ENCODE peak calls at places on chromosome 19, in five cellular contexts. W, L, E, T and G are unnamed samples. For H3K36me3, the result is how much of the 10 kb centered on the place peaks cover.

GRCh38 chr19:38793671-38794070 is 4.7 kb downstream of the LGALS7B start:
- DNase-seq in W (no peak), L (no peak), E (no peak), T (no peak), G (no peak)

GRCh38 chr19:49413348-49413747 is 9.9 kb downstream of the PTH2 start:
- DNase-seq in W (no peak), L (no peak), E (peak), T (no peak), G (peak)

GRCh38 chr19:41753936-41754529 is 1.3 kb upstream of the CEACAM6 start:
- DNase-seq in W (peak), L (peak), E (peak), T (no peak), G (peak)

GRCh38 chr19:39363909-39364457 is 21.8 kb downstream of the SAMD4B start:
- DNase-seq in W (no peak), L (no peak), E (no peak), T (no peak), G (peak)

GRCh38 chr19:48490980-48491792 is 20.4 kb downstream of the LMTK3 start:
- DNase-seq in W (peak), L (peak), E (peak), T (no peak), G (no peak)

GRCh38 chr19:53409505-53410204 is 14.7 kb downstream of the ZNF765 start:
- DNase-seq in W (no peak), L (no peak), E (no peak), T (no peak), G (no peak)

GRCh38 chr19:3275068-3275582 is 50.7 kb downstream of the CELF5 start:
- DNase-seq in W (no peak), L (peak), E (no peak), T (no peak), G (no peak)

GRCh38 chr19:7815325-7815724 is 14.7 kb upstream of the EVI5L start:
- DNase-seq in W (no peak), L (no peak), E (no peak), T (peak), G (no peak)

GRCh38 chr19:56956503-56957226 is 116.1 kb upstream of the PEG3 start:
- DNase-seq in W (no peak), L (no peak), E (no peak), T (no peak), G (no peak)

GRCh38 chr19:19748249-19748938 is 15.5 kb upstream of the ZNF14 start:
- DNase-seq in W (no peak), L (no peak), E (no peak), T (no peak), G (no peak)

GRCh38 chr19:3494051-3494450 is 6.4 kb downstream of the DOHH start:
- DNase-seq in W (peak), L (peak), E (peak), T (no peak), G (no peak)

GRCh38 chr19:2734589-2735288 is 5.1 kb downstream of the SLC39A3 start:
- DNase-seq in W (no peak), L (no peak), E (no peak), T (no peak), G (no peak)

GRCh38 chr19:7349231-7349591 is 474 bp downstream of the ARHGEF18 start:
- DNase-seq in W (no peak), L (no peak), E (no peak), T (no peak), G (no peak)

GRCh38 chr19:48342841-48343540 is 17.6 kb downstream of the EMP3 start:
- DNase-seq in W (no peak), L (peak), E (no peak), T (no peak), G (peak)

GRCh38 chr19:19280561-19280960 is 7.5 kb upstream of the TM6SF2 start:
- DNase-seq in W (no peak), L (no peak), E (no peak), T (no peak), G (peak)

GRCh38 chr19:33224694-33225457 is 774 bp downstream of the SLC7A10 start:
- DNase-seq in W (no peak), L (no peak), E (no peak), T (no peak), G (no peak)

GRCh38 chr19:2627319-2627829 is 75.1 kb downstream of the GNG7 start:
- DNase-seq in W (no peak), L (no peak), E (no peak), T (no peak), G (peak)

GRCh38 chr19:35143231-35143715 is at the start of gene FXYD7:
- DNase-seq in W (peak), L (no peak), E (peak), T (no peak), G (no peak)

GRCh38 chr19:35143818-35144217 is 763 bp downstream of the FXYD7 start:
- DNase-seq in W (no peak), L (no peak), E (no peak), T (no peak), G (no peak)

GRCh38 chr19:35146746-35147466 is 3.9 kb downstream of the FXYD7 start:
- DNase-seq in W (no peak), L (no peak), E (no peak), T (no peak), G (no peak)

GRCh38 chr19:35144259-35144599 is 1.2 kb downstream of the FXYD7 start:
- DNase-seq in W (no peak), L (no peak), E (no peak), T (no peak), G (no peak)

DNA sequence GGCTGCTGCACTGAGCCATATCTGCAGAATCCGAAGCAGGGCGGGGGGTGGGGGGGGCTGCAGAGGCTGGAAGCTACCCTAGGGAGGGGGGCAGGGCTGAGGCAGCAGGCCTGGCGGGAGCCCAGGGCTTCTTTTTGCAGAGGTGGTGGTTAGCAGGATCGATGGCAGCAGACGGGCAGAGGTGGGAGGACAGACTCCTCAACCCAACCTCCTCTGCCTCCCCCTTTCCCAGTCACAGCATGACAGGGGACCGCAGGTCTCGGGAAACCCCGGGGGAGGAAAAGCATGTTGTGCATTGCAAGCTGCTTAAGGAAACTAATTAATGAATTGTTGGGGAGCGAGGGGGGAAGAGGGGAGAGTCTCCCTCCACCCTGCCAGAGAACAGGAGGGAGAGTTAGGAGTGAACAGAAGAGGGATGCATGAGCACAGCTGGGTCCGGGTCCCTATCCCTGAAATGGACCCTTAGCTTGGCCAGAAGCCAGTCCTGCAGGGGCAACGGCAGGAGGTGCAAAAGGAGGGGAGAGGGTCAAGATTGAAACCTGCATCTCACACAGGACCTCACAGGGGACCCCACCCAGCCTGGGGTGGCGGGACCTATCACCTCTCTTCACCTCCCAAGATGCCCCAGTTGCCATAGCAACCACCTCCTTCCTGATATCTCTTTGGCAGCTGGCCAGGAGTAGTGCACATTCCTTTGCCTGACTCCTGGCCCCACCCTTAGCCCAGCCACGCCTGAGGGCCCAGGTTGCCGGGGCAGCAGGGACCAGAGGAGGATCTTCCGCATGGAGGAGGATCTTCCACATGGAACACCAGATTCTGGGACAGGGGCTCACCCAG is 1.8 kb downstream of the FXYD7 start:
- DNase-seq in W (peak), L (peak), E (no peak), T (no peak), G (no peak)
- H3K36me3 ChIP-seq in W (under half), L (under half), E (under half), T (under half), G (under half)

GRCh38 chr19:17788632-17789031 is 6.3 kb upstream of the B3GNT3 start:
- DNase-seq in W (no peak), L (no peak), E (no peak), T (no peak), G (no peak)

GRCh38 chr19:17779281-17779930 is 15.5 kb upstream of the B3GNT3 start:
- DNase-seq in W (peak), L (peak), E (peak), T (no peak), G (peak)

GRCh38 chr19:17787274-17787913 is 7.5 kb upstream of the B3GNT3 start:
- DNase-seq in W (no peak), L (no peak), E (no peak), T (no peak), G (no peak)

GRCh38 chr19:17780781-17781180 is 14.2 kb upstream of the B3GNT3 start:
- DNase-seq in W (no peak), L (no peak), E (no peak), T (no peak), G (no peak)

GRCh38 chr19:17784201-17785008 is 10.5 kb upstream of the B3GNT3 start:
- DNase-seq in W (peak), L (peak), E (peak), T (no peak), G (peak)
- TF ChIP-seq USF2 in W (no peak), L (no peak), E (no peak), T (no peak), G (no peak)

GRCh38 chr19:44907613-44908012 is 2.0 kb downstream of the APOE start:
- DNase-seq in W (no peak), L (no peak), E (peak), T (no peak), G (no peak)

GRCh38 chr19:44903216-44903601 is 2.4 kb upstream of the APOE start:
- DNase-seq in W (no peak), L (no peak), E (no peak), T (no peak), G (no peak)

GRCh38 chr19:44903602-44904425 is 1.8 kb upstream of the APOE start:
- DNase-seq in W (peak), L (peak), E (peak), T (no peak), G (peak)

GRCh38 chr19:44905437-44906160 is at the start of gene APOE:
- DNase-seq in W (peak), L (peak), E (peak), T (no peak), G (no peak)

DNA sequence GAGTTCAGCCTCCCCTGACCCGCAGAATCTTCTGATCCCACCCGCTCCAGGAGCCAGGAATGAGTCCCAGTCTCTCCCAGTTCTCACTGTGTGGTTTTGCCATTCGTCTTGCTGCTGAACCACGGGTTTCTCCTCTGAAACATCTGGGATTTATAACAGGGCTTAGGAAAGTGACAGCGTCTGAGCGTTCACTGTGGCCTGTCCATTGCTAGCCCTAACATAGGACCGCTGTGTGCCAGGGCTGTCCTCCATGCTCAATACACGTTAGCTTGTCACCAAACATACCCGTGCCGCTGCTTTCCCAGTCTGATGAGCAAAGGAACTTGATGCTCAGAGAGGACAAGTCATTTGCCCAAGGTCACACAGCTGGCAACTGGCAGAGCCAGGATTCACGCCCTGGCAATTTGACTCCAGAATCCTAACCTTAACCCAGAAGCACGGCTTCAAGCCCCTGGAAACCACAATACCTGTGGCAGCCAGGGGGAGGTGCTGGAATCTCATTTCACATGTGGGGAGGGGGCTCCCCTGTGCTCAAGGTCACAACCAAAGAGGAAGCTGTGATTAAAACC is 1.1 kb upstream of the APOE start:
- DNase-seq in W (peak), L (peak), E (peak), T (no peak), G (no peak)
- TF ChIP-seq CTCF in W (peak), L (peak), E (peak), T (no peak), G (no peak)

DNA sequence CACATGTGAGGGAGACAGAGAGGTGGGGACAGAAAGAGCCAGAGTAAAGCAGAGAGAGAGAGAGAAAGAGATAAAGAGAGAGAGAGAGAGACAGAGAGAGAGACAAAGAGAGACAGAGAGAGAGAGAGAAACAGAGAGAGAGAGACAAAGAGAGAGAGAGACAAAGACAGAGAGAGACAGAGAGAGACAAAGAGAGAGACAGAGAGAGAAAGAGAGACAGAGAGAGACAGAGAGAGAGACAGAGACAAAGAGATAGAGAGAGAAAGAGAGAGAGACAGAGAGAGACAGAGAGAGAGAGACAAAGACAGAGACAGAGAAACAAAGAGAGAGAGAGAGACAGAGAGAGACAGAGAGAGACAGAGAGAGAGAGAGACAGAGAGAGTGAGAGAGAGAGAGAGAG is 4.2 kb upstream of the TTYH1 start:
- DNase-seq in W (no peak), L (no peak), E (no peak), T (no peak), G (no peak)
- H3K36me3 ChIP-seq in W (under half), L (under half), E (under half), T (under half), G (under half)

GRCh38 chr19:21269813-21270212 is 59.4 kb downstream of the ZNF708 start:
- DNase-seq in W (no peak), L (no peak), E (peak), T (no peak), G (no peak)
- TF ChIP-seq USF2 in W (no peak), L (no peak), E (no peak), T (no peak), G (no peak)

GRCh38 chr19:29858000-29858596 is 46.3 kb downstream of the CCNE1 start:
- DNase-seq in W (peak), L (peak), E (peak), T (no peak), G (no peak)
- TF ChIP-seq CTCF in W (peak), L (peak), E (peak), T (peak), G (peak)

GRCh38 chr19:4654437-4655361 is 15.4 kb downstream of the TNFAIP8L1 start:
- DNase-seq in W (no peak), L (peak), E (no peak), T (no peak), G (no peak)

GRCh38 chr19:4657262-4657661 is 12.9 kb downstream of the MYDGF start:
- DNase-seq in W (no peak), L (no peak), E (no peak), T (no peak), G (no peak)

GRCh38 chr19:4657835-4658234 is 12.3 kb downstream of the MYDGF start:
- DNase-seq in W (no peak), L (no peak), E (no peak), T (no peak), G (no peak)

GRCh38 chr19:4653793-4654436 is 14.6 kb downstream of the TNFAIP8L1 start:
- DNase-seq in W (no peak), L (no peak), E (no peak), T (no peak), G (no peak)

GRCh38 chr19:4656102-4656501 is 14.0 kb downstream of the MYDGF start:
- DNase-seq in W (no peak), L (no peak), E (no peak), T (no peak), G (no peak)
- H3K36me3 ChIP-seq in W (under half), L (half or more), E (under half), T (under half), G (half or more)

DNA sequence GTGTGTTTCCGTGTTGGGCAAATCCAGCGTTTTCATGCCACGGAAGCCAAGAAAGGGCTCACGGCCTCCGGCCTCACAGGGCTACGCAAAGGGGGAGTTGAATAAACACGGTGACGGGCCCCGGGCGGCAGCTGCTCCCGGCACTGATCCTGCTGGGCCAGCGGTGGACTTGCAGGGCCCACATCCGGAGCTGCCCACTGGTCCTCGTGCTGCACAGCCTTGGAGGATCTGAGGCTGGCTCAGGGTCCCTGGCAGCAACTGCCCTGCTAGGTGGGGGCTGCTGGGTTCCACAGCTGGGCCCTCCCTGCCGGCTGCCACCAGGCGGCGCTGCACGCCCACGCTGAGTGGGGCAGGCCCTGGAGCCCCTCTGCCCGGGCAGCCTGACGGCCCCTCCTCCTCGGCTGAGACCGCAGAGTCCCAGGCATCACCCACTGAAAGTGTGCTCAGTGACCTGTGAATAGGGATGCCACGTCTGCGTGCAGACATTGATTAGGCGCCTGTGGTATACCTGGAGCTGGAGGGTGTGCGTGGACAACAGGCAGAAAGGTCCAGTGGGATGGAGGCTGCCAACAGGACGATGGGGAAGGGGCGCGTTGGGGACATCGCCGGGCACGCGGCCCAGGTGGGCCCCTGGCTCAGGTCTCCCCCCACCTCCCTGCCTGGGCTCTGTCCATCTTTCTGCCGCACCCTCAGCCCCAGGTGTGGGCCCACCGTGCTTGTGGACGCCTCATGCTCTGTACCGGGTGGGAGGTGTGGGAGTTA is 5.3 kb upstream of the HCN2 start:
- DNase-seq in W (peak), L (peak), E (peak), T (no peak), G (peak)
- TF ChIP-seq USF2 in W (no peak), L (no peak), E (no peak), T (no peak), G (no peak)

GRCh38 chr19:45934551-45935230 is 20.1 kb upstream of the NANOS2 start:
- DNase-seq in W (no peak), L (peak), E (peak), T (no peak), G (no peak)

GRCh38 chr19:45935267-45935666 is 20.7 kb upstream of the NANOS2 start:
- DNase-seq in W (no peak), L (no peak), E (no peak), T (no peak), G (no peak)

GRCh38 chr19:45940515-45940805 is 25.9 kb upstream of the NANOS2 start:
- DNase-seq in W (no peak), L (no peak), E (no peak), T (no peak), G (no peak)

GRCh38 chr19:45939792-45940514 is 25.4 kb upstream of the NANOS2 start:
- DNase-seq in W (no peak), L (no peak), E (no peak), T (no peak), G (no peak)

DNA sequence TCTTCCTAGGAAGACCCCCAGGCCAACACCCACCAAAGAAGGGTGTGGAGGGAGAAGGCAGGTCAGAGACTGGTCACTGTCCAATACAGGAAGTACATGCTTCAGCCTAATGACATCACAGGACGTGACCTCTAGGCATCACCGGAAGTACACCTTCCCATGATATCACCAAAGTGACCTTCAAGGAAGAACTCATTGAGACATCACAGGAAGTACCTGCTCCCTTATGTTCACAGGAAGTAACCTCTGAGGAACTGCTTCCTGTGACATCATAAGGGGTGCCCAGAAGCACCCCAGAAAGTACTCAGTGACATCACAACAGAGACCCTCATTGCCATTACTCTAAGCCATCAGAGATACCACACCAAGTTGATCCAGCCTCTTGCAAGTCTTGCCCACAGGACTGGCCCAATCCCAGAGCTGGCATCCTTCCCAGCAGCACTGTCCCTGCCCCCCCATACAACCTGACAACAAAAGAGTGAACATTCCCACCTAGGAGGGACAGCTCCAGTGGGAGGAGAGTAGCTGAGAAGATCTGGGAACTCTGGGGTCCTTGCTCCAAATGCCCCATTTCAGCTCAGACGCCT is 24.2 kb upstream of the NANOS2 start:
- DNase-seq in W (no peak), L (peak), E (no peak), T (no peak), G (no peak)
- TF ChIP-seq CTCF in W (no peak), L (no peak), E (no peak), T (no peak), G (no peak)

GRCh38 chr19:15116856-15117255 is 9.7 kb downstream of the SYDE1 start:
- DNase-seq in W (no peak), L (no peak), E (no peak), T (no peak), G (no peak)

GRCh38 chr19:15114153-15114540 is 6.9 kb downstream of the SYDE1 start:
- DNase-seq in W (no peak), L (no peak), E (peak), T (no peak), G (peak)

GRCh38 chr19:15118248-15118647 is 11.0 kb downstream of the SYDE1 start:
- DNase-seq in W (no peak), L (no peak), E (no peak), T (no peak), G (no peak)

GRCh38 chr19:15115080-15115479 is 7.9 kb downstream of the SYDE1 start:
- DNase-seq in W (no peak), L (no peak), E (peak), T (no peak), G (peak)

GRCh38 chr19:15115762-15116615 is 8.8 kb downstream of the SYDE1 start:
- DNase-seq in W (no peak), L (no peak), E (peak), T (no peak), G (no peak)
- H3K36me3 ChIP-seq in W (half or more), L (under half), E (half or more), T (under half), G (half or more)